ENCODE peak calls at places on chromosomes 4 and X, in ten cellular contexts. S is upper lobe of right lung, D is IMR-90, C is testis, L is kidney, B is OCI-LY7, N is left lung, V is right lobe of liver, J is PC-9, K is heart right ventricle. U is an unnamed sample.

GRCh38 chrX:92213781-92214180 is 434.6 kb downstream of the PCDH11X start:
- DNase-seq in D (peak), V (no peak), K (no peak), J (no peak), S (no peak), B (no peak), N (no peak), C (no peak), L (no peak), U (no peak)

GRCh38 chr4:36385951-36386561 is 104.6 kb downstream of the DTHD1 start:
- DNase-seq in D (no peak), N (no peak), S (no peak), C (no peak), L (no peak), J (no peak), B (peak), K (no peak), V (no peak), U (no peak)

GRCh38 chr4:171621646-171622045 is 191.6 kb upstream of the GALNTL6 start:
- DNase-seq in C (no peak), B (no peak), L (no peak), V (no peak), S (no peak), N (no peak), D (no peak), J (no peak), K (no peak), U (no peak)

GRCh38 chr4:32140636-32141035 is 1420.5 kb downstream of the PCDH7 start:
- DNase-seq in C (no peak), V (no peak), B (no peak), N (no peak), L (no peak), J (peak), K (no peak), D (peak), S (no peak), U (no peak)

GRCh38 chr4:20809796-20810195 is 109.5 kb downstream of the PACRGL start:
- DNase-seq in L (no peak), N (peak), S (peak), V (no peak), D (no peak), B (no peak), J (peak), C (no peak), K (no peak), U (no peak)

GRCh38 chr4:9792381-9792780 is 10.9 kb downstream of the DRD5 start:
- DNase-seq in N (no peak), J (no peak), D (no peak), S (no peak), C (no peak), B (no peak), K (no peak), L (no peak), V (no peak), U (no peak)

GRCh38 chr4:161931089-161931488 is 232.7 kb downstream of the FSTL5 start:
- DNase-seq in V (no peak), J (no peak), S (no peak), N (no peak), L (no peak), B (no peak), C (no peak), D (no peak), K (no peak), U (no peak)

GRCh38 chrX:139932077-139932900 is 564 bp downstream of the ATP11C start:
- DNase-seq in L (peak), N (peak), S (peak), V (peak), K (peak), C (peak), B (peak), J (no peak), D (peak), U (peak)

GRCh38 chr4:98481167-98481566 is 177.2 kb downstream of the TSPAN5 start:
- DNase-seq in V (peak), J (no peak), B (no peak), K (no peak), N (no peak), L (peak), D (no peak), C (peak), S (no peak), U (peak)

GRCh38 chr4:53905935-53906377 is 158.4 kb downstream of the CHIC2 start:
- DNase-seq in D (peak), V (peak), J (no peak), B (peak), L (no peak), S (no peak), N (no peak), C (peak), K (peak), U (peak)

GRCh38 chr4:99848576-99848975 is 31.9 kb downstream of the DAPP1 start:
- DNase-seq in V (no peak), L (no peak), D (no peak), N (no peak), B (no peak), C (no peak), K (no peak), J (no peak), S (no peak), U (no peak)
- H3K4me3 ChIP-seq in V (no peak), L (no peak), D (no peak), N (no peak), B (no peak), C (no peak), K (no peak), J (no peak), S (no peak), U (no peak)

DNA sequence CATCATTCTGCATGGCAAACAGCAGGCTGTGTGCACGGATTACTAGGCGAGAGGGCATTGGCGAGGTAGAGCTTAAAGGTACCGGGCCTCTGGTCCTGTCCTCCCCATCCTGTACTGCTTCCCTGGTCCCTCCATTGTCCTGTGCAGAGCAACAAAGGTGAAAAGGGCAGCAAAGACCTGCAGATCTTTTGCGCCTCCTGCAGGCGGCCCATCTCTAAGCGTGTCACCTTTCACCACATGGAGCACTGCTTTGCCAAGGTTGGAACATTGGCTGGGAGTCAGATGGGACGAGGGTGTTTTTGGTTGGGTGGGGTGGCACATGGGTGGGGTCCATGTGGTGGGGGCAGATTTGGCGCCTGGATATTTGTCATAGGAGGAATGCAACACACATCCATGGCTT is 64.7 kb upstream of the UXT start:
- DNase-seq in C (no peak), B (no peak), D (no peak), N (no peak), J (no peak), S (no peak), L (no peak), K (no peak), V (no peak), U (peak)
- TF ChIP-seq CTCF in C (no peak), B (peak), D (no peak), N (no peak), J (no peak), S (no peak), L (no peak), K (no peak), V (no peak), U (no peak)

DNA sequence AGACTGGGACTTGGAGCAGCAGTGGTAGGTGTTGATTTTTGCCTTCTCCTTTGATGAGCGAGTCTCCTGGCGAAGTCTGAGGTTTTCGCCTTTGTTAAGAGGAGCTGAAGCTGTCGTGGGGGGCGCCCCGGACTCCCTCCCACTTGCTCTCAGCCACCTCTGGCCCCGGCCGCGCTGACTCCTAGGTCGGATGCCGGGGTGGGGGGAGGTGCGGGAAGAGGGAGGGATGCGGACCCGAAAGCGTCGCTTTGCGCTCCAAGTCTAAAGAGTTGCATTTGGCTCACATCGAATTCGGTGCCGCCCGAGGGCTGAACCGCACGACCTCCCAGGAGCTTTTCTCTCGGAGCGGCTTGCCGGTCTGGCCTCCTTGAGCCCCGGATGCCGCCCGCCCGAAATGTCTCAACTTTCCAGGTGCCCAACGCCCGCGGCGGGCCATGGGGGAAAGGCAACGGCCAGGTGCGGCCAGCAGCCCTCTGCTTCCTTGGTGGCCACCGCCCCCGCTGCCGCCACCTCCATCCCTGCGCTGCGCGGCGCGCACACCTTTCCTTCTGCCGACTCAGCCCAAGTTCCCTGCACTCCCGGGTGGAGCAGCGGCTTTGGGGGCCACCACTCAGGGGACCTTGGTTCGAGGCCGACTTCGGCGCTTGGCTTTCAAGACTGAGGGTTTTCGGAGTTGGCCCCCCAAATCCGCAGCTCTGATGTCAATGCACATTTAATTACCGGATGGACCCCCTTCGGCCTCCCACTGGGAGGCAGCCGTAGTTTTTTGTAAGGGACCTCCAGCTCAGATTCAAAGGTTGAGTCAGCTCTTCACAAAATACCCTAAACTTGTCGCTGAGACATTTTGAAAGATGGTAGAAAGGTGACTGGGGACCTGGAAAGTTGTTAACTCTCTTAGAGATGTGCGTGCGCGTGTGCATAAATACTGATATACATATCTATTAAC is 977 bp downstream of the AFF2 start:
- DNase-seq in L (peak), C (peak), B (peak), K (no peak), V (peak), J (no peak), N (peak), S (peak), D (no peak), U (peak)
- H3K27ac ChIP-seq in L (no peak), C (peak), B (peak), K (no peak), V (no peak), J (no peak), N (no peak), S (no peak), D (no peak), U (no peak)

GRCh38 chr4:15479913-15480185 is 10.2 kb downstream of the CC2D2A start:
- DNase-seq in B (no peak), N (no peak), D (peak), J (no peak), V (no peak), K (no peak), S (no peak), L (no peak), C (no peak), U (no peak)
- H3K4me3 ChIP-seq in B (no peak), N (peak), D (peak), J (no peak), V (peak), K (peak), S (peak), L (peak), C (peak), U (no peak)